ENCODE peak calls at places on chromosome 6, in five cellular contexts. D is Peyer's patch; C is HAP-1; S is HCT116; E is naive thymus-derived CD4-positive, alpha-beta T cell. N is an unnamed sample.
A peak's percentile ranks its signal among the peaks of the same experiment; 100 is the strongest.

GRCh38 chr6:19715166-19715558 is 122.0 kb upstream of the ID4 start:
- DNase-seq in D (no peak), C (no peak), S (no peak), E (no peak), N (no peak)

GRCh38 chr6:157576621-157577390 is 195.8 kb downstream of the ZDHHC14 start:
- DNase-seq in D (no peak), C (no peak), S (no peak), E (no peak), N (no peak)

GRCh38 chr6:147173140-147173539 is 31.1 kb upstream of the STXBP5 start:
- DNase-seq in D (no peak), C (no peak), S (no peak), E (no peak), N (no peak)

GRCh38 chr6:51541847-51542246 is 545.6 kb downstream of the PKHD1 start:
- DNase-seq in D (no peak), C (no peak), S (no peak), E (no peak), N (no peak)

GRCh38 chr6:82882363-82883033 is 183.1 kb downstream of the UBE3D start:
- DNase-seq in D (no peak), C (peak; percentile 58), S (no peak), E (no peak), N (no peak)

GRCh38 chr6:133312006-133312405 is 70.8 kb downstream of the EYA4 start:
- DNase-seq in D (no peak), C (no peak), S (no peak), E (no peak), N (no peak)

GRCh38 chr6:99802396-99803031 is 191.5 kb downstream of the MCHR2 start:
- DNase-seq in D (no peak), C (peak; percentile 26), S (no peak), E (no peak), N (no peak)

GRCh38 chr6:108622601-108623335 is 62.1 kb downstream of the FOXO3 start:
- DNase-seq in D (no peak), C (no peak), S (no peak), E (no peak), N (no peak)

GRCh38 chr6:35341557-35341956 is 801 bp upstream of the PPARD start:
- DNase-seq in D (no peak), C (peak; percentile 25), S (peak; percentile 63), E (no peak), N (no peak)

GRCh38 chr6:2804516-2804915 is 37.1 kb downstream of the SERPINB1 start:
- DNase-seq in D (no peak), C (no peak), S (no peak), E (no peak), N (no peak)

GRCh38 chr6:109118337-109118736 is 23.0 kb downstream of the CEP57L1 start:
- DNase-seq in D (no peak), C (no peak), S (no peak), E (no peak), N (no peak)

GRCh38 chr6:9085054-9085746 is 649.9 kb upstream of the SLC35B3 start:
- DNase-seq in D (no peak), C (no peak), S (no peak), E (no peak), N (no peak)

GRCh38 chr6:170233304-170234205 is 57.3 kb downstream of the DLL1 start:
- DNase-seq in D (no peak), C (no peak), S (no peak), E (no peak), N (no peak)

DNA sequence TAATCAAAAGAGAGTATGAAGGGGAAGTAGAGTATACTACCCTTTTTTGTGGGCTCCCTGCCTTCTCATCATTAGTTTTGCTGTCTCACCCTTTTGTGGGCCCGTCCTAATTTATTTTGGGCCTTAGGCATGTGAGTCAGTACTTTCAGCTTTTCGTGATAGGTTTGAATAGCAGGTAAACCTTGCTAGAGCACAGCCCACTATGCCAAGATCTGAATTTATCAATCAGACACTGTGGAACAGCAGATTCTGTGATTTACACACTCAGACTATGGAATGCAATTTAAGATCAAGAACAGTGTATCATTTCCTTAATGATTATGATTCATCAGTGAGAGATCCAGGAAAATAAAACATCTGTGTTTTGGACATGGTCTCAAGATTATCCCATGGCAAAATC is 1117.1 kb downstream of the KHDRBS2 start:
- DNase-seq in D (no peak), C (no peak), S (no peak), E (no peak), N (no peak)
- H3K9me3 ChIP-seq in D (no peaks in the 10 kb centered on the region), C (no peaks in the 10 kb centered on the region), S (peaks cover 3% of the 10 kb centered on the region), E (no peaks in the 10 kb centered on the region), N (no peaks in the 10 kb centered on the region)

GRCh38 chr6:17460862-17461261 is 67.5 kb downstream of the CAP2 start:
- DNase-seq in D (no peak), C (no peak), S (no peak), E (no peak), N (no peak)
- H3K9me3 ChIP-seq in D (no peaks in the 10 kb centered on the region), C (no peaks in the 10 kb centered on the region), S (no peaks in the 10 kb centered on the region), E (no peaks in the 10 kb centered on the region), N (no peaks in the 10 kb centered on the region)

GRCh38 chr6:165159459-165159858 is 149.9 kb downstream of the C6orf118 start:
- DNase-seq in D (no peak), C (no peak), S (no peak), E (no peak), N (no peak)

GRCh38 chr6:165163519-165163918 is 145.9 kb downstream of the C6orf118 start:
- DNase-seq in D (no peak), C (no peak), S (no peak), E (no peak), N (no peak)
- H3K9me3 ChIP-seq in D (no peaks in the 10 kb centered on the region), C (no peaks in the 10 kb centered on the region), S (peaks cover 11% of the 10 kb centered on the region), E (no peaks in the 10 kb centered on the region), N (peaks cover 3% of the 10 kb centered on the region)

GRCh38 chr6:91142154-91142553 is 555.3 kb upstream of the MAP3K7 start:
- DNase-seq in D (no peak), C (no peak), S (no peak), E (no peak), N (no peak)
- H3K9me3 ChIP-seq in D (no peaks in the 10 kb centered on the region), C (no peaks in the 10 kb centered on the region), S (peaks cover 9% of the 10 kb centered on the region), E (no peaks in the 10 kb centered on the region), N (no peaks in the 10 kb centered on the region)

GRCh38 chr6:106811088-106811686 is 163.3 kb downstream of the CD24 start:
- DNase-seq in D (no peak), C (no peak), S (no peak), E (no peak), N (no peak)

GRCh38 chr6:106805771-106806170 is 168.8 kb downstream of the CD24 start:
- DNase-seq in D (no peak), C (no peak), S (no peak), E (no peak), N (no peak)

GRCh38 chr6:106807946-106808611 is 166.4 kb downstream of the CD24 start:
- DNase-seq in D (no peak), C (no peak), S (no peak), E (no peak), N (no peak)

GRCh38 chr6:106805017-106805335 is 169.6 kb downstream of the CD24 start:
- DNase-seq in D (no peak), C (no peak), S (no peak), E (no peak), N (no peak)

DNA sequence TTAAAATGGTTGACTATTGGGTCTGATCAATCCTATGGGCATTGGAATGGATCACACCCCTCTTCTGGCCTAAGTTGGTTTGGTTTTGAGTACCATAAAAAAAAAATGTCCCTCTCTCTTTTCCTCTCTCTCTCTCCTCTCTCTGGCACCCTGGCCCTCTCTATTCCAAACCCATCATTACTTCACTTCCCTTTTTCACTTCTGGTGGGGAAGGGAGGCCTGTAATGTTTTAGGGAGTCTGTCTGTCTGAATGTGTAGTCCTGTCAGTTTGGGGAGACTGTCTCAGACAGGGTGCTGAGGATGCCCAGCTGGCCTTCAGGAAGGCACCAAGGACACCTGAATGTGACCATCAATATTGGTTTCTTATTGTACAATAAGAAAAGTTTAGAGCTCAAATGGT is 165.8 kb downstream of the CD24 start:
- DNase-seq in D (no peak), C (no peak), S (no peak), E (no peak), N (no peak)
- H3K9me3 ChIP-seq in D (no peaks in the 10 kb centered on the region), C (no peaks in the 10 kb centered on the region), S (no peaks in the 10 kb centered on the region), E (peaks cover 3% of the 10 kb centered on the region), N (peaks cover 14% of the 10 kb centered on the region)